ENCODE peak calls at places on chromosomes 6 and 20, in seven cellular contexts. P, Y, N, C, O, X and I are unnamed samples.

GRCh38 chr6:28474441-28475219 is 31.3 kb upstream of the ZSCAN23 start:
- DNase-seq in P (peak; percentile 94), Y (peak; percentile 78), N (peak; percentile 88), C (peak; percentile 78), O (peak; percentile 89), X (peak; percentile 76), I (peak; percentile 43)

GRCh38 chr6:148251891-148252290 is 90.7 kb upstream of the SASH1 start:
- DNase-seq in P (no peak), Y (no peak), N (no peak), C (peak; percentile 53), O (no peak), X (no peak), I (no peak)

GRCh38 chr6:104788400-104788799 is 71.3 kb downstream of the HACE1 start:
- DNase-seq in P (no peak), Y (no peak), N (no peak), C (peak; percentile 18), O (no peak), X (no peak), I (no peak)

GRCh38 chr6:33786736-33787135 is 2.2 kb downstream of the LEMD2 start:
- DNase-seq in P (no peak), Y (no peak), N (no peak), C (peak; percentile 37), O (no peak), X (no peak), I (no peak)

GRCh38 chr20:38806855-38807655 is 1.6 kb downstream of the PPP1R16B start:
- DNase-seq in P (no peak), Y (peak; percentile 50), N (no peak), C (no peak), O (peak; percentile 22), X (no peak), I (no peak)

GRCh38 chr6:152573762-152574161 is 63.4 kb downstream of the SYNE1 start:
- DNase-seq in P (no peak), Y (no peak), N (no peak), C (peak; percentile 33), O (no peak), X (no peak), I (no peak)

GRCh38 chr6:36544228-36544627 is 3.1 kb downstream of the STK38 start:
- DNase-seq in P (peak; percentile 53), Y (no peak), N (no peak), C (peak; percentile 78), O (no peak), X (no peak), I (no peak)

GRCh38 chr6:38774933-38775707 is 60.0 kb downstream of the DNAH8 start:
- DNase-seq in P (no peak), Y (no peak), N (no peak), C (no peak), O (no peak), X (no peak), I (no peak)

GRCh38 chr6:44960898-44961297 is 367.2 kb upstream of the RUNX2 start:
- DNase-seq in P (peak; percentile 77), Y (no peak), N (peak; percentile 23), C (peak; percentile 22), O (no peak), X (no peak), I (no peak)

GRCh38 chr6:105459049-105459448 is 56.2 kb upstream of the PREP start:
- DNase-seq in P (no peak), Y (no peak), N (no peak), C (no peak), O (no peak), X (peak; percentile 41), I (no peak)

GRCh38 chr6:4371207-4371921 is 236.0 kb upstream of the ECI2 start:
- DNase-seq in P (peak; percentile 57), Y (no peak), N (no peak), C (peak; percentile 91), O (no peak), X (peak; percentile 87), I (no peak)

GRCh38 chr20:46168438-46168837 is 50.3 kb downstream of the CD40 start:
- DNase-seq in P (no peak), Y (no peak), N (no peak), C (no peak), O (no peak), X (no peak), I (no peak)

GRCh38 chr6:89604662-89605061 is 33.9 kb downstream of the LYRM2 start:
- DNase-seq in P (no peak), Y (peak; percentile 49), N (no peak), C (no peak), O (peak; percentile 46), X (no peak), I (no peak)

GRCh38 chr20:8309638-8310037 is 177.6 kb downstream of the PLCB1 start:
- DNase-seq in P (no peak), Y (peak; percentile 79), N (no peak), C (peak; percentile 40), O (peak; percentile 54), X (peak; percentile 39), I (no peak)

GRCh38 chr20:49889245-49889942 is 25.9 kb downstream of the SPATA2 start:
- DNase-seq in P (no peak), Y (no peak), N (no peak), C (no peak), O (no peak), X (no peak), I (no peak)

GRCh38 chr6:166677941-166678340 is 50.9 kb upstream of the RPS6KA2 start:
- DNase-seq in P (no peak), Y (no peak), N (no peak), C (no peak), O (no peak), X (no peak), I (no peak)

GRCh38 chr6:144749263-144749662 is 464.1 kb downstream of the UTRN start:
- DNase-seq in P (no peak), Y (no peak), N (no peak), C (no peak), O (no peak), X (no peak), I (no peak)

GRCh38 chr6:37209461-37210205 is 39.7 kb downstream of the PIM1 start:
- DNase-seq in P (no peak), Y (no peak), N (no peak), C (no peak), O (no peak), X (no peak), I (no peak)

GRCh38 chr6:16434885-16435284 is 196.5 kb downstream of the GMPR start:
- DNase-seq in P (no peak), Y (no peak), N (no peak), C (no peak), O (no peak), X (no peak), I (no peak)

GRCh38 chr6:166957087-166957804 is 896 bp upstream of the RNASET2 start:
- DNase-seq in P (no peak), Y (peak; percentile 68), N (no peak), C (peak; percentile 58), O (peak; percentile 52), X (no peak), I (peak; percentile 33)

GRCh38 chr6:149248688-149249369 is 68.7 kb upstream of the TAB2 start:
- DNase-seq in P (no peak), Y (no peak), N (peak; percentile 21), C (no peak), O (no peak), X (no peak), I (no peak)

GRCh38 chr6:14638562-14638931 is 521.0 kb downstream of the CD83 start:
- DNase-seq in P (no peak), Y (no peak), N (no peak), C (no peak), O (no peak), X (no peak), I (no peak)

GRCh38 chr6:75199856-75200255 is 6.0 kb downstream of the COL12A1 start:
- DNase-seq in P (peak; percentile 43), Y (no peak), N (no peak), C (peak; percentile 78), O (no peak), X (peak; percentile 42), I (no peak)

GRCh38 chr6:85186546-85187170 is 263.2 kb upstream of the NT5E start:
- DNase-seq in P (peak; percentile 5), Y (no peak), N (no peak), C (peak; percentile 76), O (no peak), X (no peak), I (no peak)

GRCh38 chr6:143368426-143368825 is 82.1 kb downstream of the ADAT2 start:
- DNase-seq in P (peak; percentile 44), Y (no peak), N (no peak), C (peak; percentile 75), O (no peak), X (peak; percentile 33), I (no peak)

GRCh38 chr6:154993026-154993425 is 2.1 kb upstream of the TIAM2 start:
- DNase-seq in P (no peak), Y (no peak), N (no peak), C (peak; percentile 24), O (no peak), X (no peak), I (peak; percentile 37)

GRCh38 chr6:154994881-154995240 is 254 bp upstream of the TIAM2 start:
- DNase-seq in P (no peak), Y (no peak), N (no peak), C (no peak), O (no peak), X (no peak), I (no peak)

GRCh38 chr6:154993710-154994109 is 1.4 kb upstream of the TIAM2 start:
- DNase-seq in P (no peak), Y (no peak), N (no peak), C (no peak), O (peak; percentile 19), X (no peak), I (no peak)

GRCh38 chr6:154996841-154997311 is 1.8 kb downstream of the TIAM2 start:
- DNase-seq in P (no peak), Y (peak; percentile 47), N (no peak), C (no peak), O (peak; percentile 32), X (no peak), I (peak; percentile 26)

GRCh38 chr6:154995241-154996162 is at the start of gene TIAM2:
- DNase-seq in P (no peak), Y (peak; percentile 87), N (no peak), C (peak; percentile 55), O (peak; percentile 79), X (no peak), I (peak; percentile 31)
- TF ChIP-seq EZH2 in P (no peak), Y (no peak), N (no peak), C (no peak), O (no peak), X (no peak), I (peak; percentile 62)

DNA sequence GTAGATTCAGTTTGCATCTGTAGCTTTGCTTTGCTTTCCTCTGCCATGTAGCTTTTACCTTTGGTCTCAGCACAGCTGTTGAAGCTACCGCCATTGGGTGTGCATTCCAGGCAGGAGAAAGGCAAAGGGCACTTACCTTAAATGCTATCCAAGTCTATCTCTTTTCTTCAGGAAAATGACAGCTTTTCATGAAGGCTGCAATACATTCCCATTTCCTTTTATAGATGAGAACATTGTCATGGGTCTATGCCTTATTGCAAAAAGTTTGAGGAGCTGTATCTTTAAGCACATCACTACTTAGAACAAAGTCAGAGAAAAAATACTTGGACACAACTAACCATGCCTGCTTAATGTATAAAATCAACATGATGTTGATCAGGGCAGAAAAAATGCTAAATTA is 266.8 kb downstream of the DOK5 start:
- DNase-seq in P (no peak), Y (no peak), N (no peak), C (no peak), O (no peak), X (no peak), I (no peak)
- H2AFZ ChIP-seq in P (no peak overlapping the region), Y (no peak overlapping the region), N (no peak overlapping the region), C (no peak overlapping the region), O (no peak overlapping the region), X (no peak overlapping the region), I (no peak overlapping the region)

GRCh38 chr6:99606670-99607415 is at the start of gene PRDM13:
- DNase-seq in P (no peak), Y (peak; percentile 74), N (no peak), C (no peak), O (peak; percentile 61), X (no peak), I (no peak)
- TF ChIP-seq EZH2 in P (peak; percentile 78), Y (peak; percentile 94), N (no peak), C (peak; percentile 29), O (peak; percentile 92), X (peak; percentile 98), I (no peak)

GRCh38 chr6:46638650-46639049 is 14.0 kb downstream of the CYP39A1 start:
- DNase-seq in P (no peak), Y (no peak), N (no peak), C (peak; percentile 32), O (no peak), X (no peak), I (peak; percentile 29)
- H2AFZ ChIP-seq in P (no peak overlapping the region), Y (no peak overlapping the region), N (peak overlapping the region; percentile 8), C (no peak overlapping the region), O (no peak overlapping the region), X (no peak overlapping the region), I (peak overlapping the region; percentile 64)